ENCODE peak calls at places on chromosomes 4 and X, in six cellular contexts. E, U, A, J, D and Y are unnamed samples.

GRCh38 chr4:120395746-120396145 is 329.1 kb upstream of the MAD2L1 start:
- DNase-seq in A (no peak), J (no peak), E (no peak), D (no peak), U (no peak), Y (no peak)

GRCh38 chr4:150518559-150518958 is 63.4 kb upstream of the MAB21L2 start:
- DNase-seq in U (no peak), E (peak), D (no peak), J (no peak), A (no peak), Y (no peak)

GRCh38 chrX:120446503-120446902 is 22.6 kb downstream of the LAMP2 start:
- DNase-seq in A (no peak), E (peak), U (no peak), J (no peak), D (no peak), Y (no peak)

GRCh38 chrX:105975382-105975781 is 63.1 kb downstream of the SERPINA7 start:
- DNase-seq in J (no peak), U (no peak), E (peak), A (no peak), D (no peak), Y (no peak)

GRCh38 chr4:87011340-87012034 is 76.7 kb downstream of the AFF1 start:
- DNase-seq in J (no peak), E (peak), D (no peak), A (no peak), U (no peak), Y (no peak)

GRCh38 chr4:186068581-186069402 is at the start of gene TLR3:
- DNase-seq in U (no peak), E (peak), A (no peak), D (no peak), J (peak), Y (no peak)

GRCh38 chr4:6242271-6243029 is 27.2 kb upstream of the WFS1 start:
- DNase-seq in U (no peak), A (no peak), D (no peak), E (no peak), J (no peak), Y (no peak)

GRCh38 chr4:36273276-36273675 is 8.1 kb upstream of the DTHD1 start:
- DNase-seq in J (no peak), A (no peak), D (no peak), U (no peak), E (no peak), Y (no peak)

GRCh38 chrX:10444204-10444603 is 176.2 kb downstream of the MID1 start:
- DNase-seq in E (no peak), U (no peak), A (no peak), J (no peak), D (no peak), Y (no peak)

GRCh38 chr4:2809610-2810180 is 16.8 kb downstream of the SH3BP2 start:
- DNase-seq in E (no peak), D (no peak), U (no peak), A (no peak), J (no peak), Y (no peak)

GRCh38 chr4:170090667-170091052 is 904 bp upstream of the AADAT start:
- DNase-seq in U (no peak), A (no peak), J (no peak), E (peak), D (no peak), Y (no peak)

DNA sequence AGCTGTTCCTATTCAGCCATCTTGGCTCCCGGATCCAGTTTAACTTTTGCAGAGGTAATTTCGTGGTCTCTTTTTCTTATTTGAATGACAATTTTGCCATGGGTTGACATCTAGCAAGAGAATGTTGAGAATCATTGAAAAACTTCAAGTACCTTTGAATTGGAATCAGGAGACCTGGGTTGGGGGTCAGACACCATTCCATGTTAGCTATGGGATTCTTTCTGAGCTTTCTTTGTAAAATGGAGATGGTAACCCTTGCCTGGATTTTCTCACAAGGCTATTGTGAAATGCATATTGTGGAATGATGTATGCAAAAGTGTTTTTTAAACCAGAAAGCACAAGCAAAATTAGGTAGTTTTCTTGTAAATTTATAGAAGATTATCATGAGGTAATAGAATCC is 79.1 kb upstream of the HAND2 start:
- DNase-seq in J (no peak), A (no peak), U (no peak), D (no peak), E (no peak), Y (no peak)
- H3K4me3 ChIP-seq in J (no peak), A (no peak), U (peak), D (no peak), E (no peak), Y (no peak)

DNA sequence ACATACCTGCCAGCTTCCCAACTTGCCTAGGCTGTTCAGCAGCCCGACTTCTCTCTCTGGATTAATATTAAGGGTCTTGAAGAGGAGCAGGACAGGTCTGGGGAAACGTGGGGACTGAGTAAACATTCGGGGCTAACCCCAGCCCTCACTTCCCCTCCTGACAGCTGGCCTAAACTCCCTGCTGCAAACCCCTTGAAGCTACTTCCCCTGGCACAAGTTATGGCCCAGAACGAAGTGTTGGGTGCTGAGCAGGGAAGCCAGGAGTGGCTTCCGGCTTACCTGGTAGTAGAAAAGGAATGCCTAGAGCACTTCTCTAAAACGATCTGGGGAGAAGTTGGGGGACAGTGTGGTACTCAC is 200.0 kb downstream of the BCOR start:
- DNase-seq in J (no peak), E (no peak), A (no peak), D (no peak), U (no peak), Y (no peak)
- H3K4me3 ChIP-seq in J (no peak), E (no peak), A (no peak), D (no peak), U (no peak), Y (no peak)

GRCh38 chrX:154428176-154429171 is at the start of gene ATP6AP1:
- DNase-seq in A (peak), J (peak), E (peak), U (peak), D (peak), Y (peak)

GRCh38 chrX:154431321-154431720 is 2.8 kb downstream of the ATP6AP1 start:
- DNase-seq in E (no peak), A (no peak), D (no peak), J (no peak), U (no peak), Y (no peak)

GRCh38 chrX:154430916-154431315 is 2.4 kb downstream of the ATP6AP1 start:
- DNase-seq in J (no peak), A (no peak), D (no peak), U (no peak), E (no peak), Y (no peak)

GRCh38 chrX:154430504-154430903 is 2.0 kb downstream of the ATP6AP1 start:
- DNase-seq in J (no peak), U (no peak), A (no peak), D (no peak), E (no peak), Y (no peak)

GRCh38 chrX:154429708-154430107 is 1.2 kb downstream of the ATP6AP1 start:
- DNase-seq in J (no peak), D (no peak), A (no peak), E (no peak), U (no peak), Y (no peak)
- H3K4me3 ChIP-seq in J (no peak), D (peak), A (peak), E (peak), U (no peak), Y (peak)

GRCh38 chr4:145481164-145481941 is at the start of gene SMAD1:
- DNase-seq in E (peak), A (peak), J (peak), D (peak), U (peak), Y (no peak)

GRCh38 chr4:145481942-145482208 is 222 bp downstream of the SMAD1 start:
- DNase-seq in E (no peak), U (no peak), D (no peak), J (peak), A (no peak), Y (no peak)

GRCh38 chr4:145484240-145484846 is 2.7 kb downstream of the SMAD1 start:
- DNase-seq in E (no peak), J (no peak), A (no peak), U (no peak), D (no peak), Y (no peak)

GRCh38 chr4:145480257-145480656 is 1.4 kb upstream of the SMAD1 start:
- DNase-seq in U (no peak), J (no peak), E (no peak), D (peak), A (no peak), Y (no peak)

GRCh38 chr4:145482209-145483021 is 762 bp downstream of the SMAD1 start:
- DNase-seq in J (peak), D (peak), U (peak), A (peak), E (peak), Y (peak)
- H3K4me3 ChIP-seq in J (peak), D (peak), U (peak), A (peak), E (peak), Y (peak)